ENCODE peak calls at places on chromosomes 1 and 21, in eight cellular contexts. A, M, T, V, X, L, B and P are unnamed samples. For H3K9me3, the result is how much of the 10 kb centered on the place peaks cover.

GRCh38 chr21:36159356-36159921 is 2.8 kb downstream of the DOP1B start:
- DNase-seq in M (no peak), X (no peak), B (no peak), V (no peak), L (no peak), T (no peak), A (no peak), P (peak)

GRCh38 chr1:166121010-166121409 is 45.8 kb downstream of the FAM78B start:
- DNase-seq in T (no peak), L (no peak), V (no peak), M (no peak), X (no peak), A (no peak), B (no peak), P (no peak)

GRCh38 chr1:42746436-42747105 is 6.5 kb upstream of the CLDN19 start:
- DNase-seq in V (no peak), L (peak), T (no peak), M (no peak), X (no peak), B (no peak), A (no peak), P (no peak)

GRCh38 chr1:93976291-93976690 is 67.1 kb upstream of the GCLM start:
- DNase-seq in X (no peak), V (no peak), T (no peak), L (no peak), M (no peak), A (no peak), B (no peak), P (no peak)

GRCh38 chr1:186374313-186375151 is 521 bp downstream of the TPR start:
- DNase-seq in B (no peak), L (no peak), V (peak), T (no peak), X (no peak), A (no peak), M (no peak), P (peak)

GRCh38 chr21:45457161-45457831 is 52.3 kb downstream of the COL18A1 start:
- DNase-seq in M (peak), X (no peak), B (no peak), L (no peak), A (no peak), V (no peak), T (peak), P (no peak)

GRCh38 chr1:180157108-180157507 is 2.4 kb downstream of the QSOX1 start:
- DNase-seq in M (no peak), V (no peak), X (peak), B (no peak), L (no peak), A (no peak), T (no peak), P (no peak)

GRCh38 chr1:36778773-36779172 is 255.5 kb downstream of the GRIK3 start:
- DNase-seq in X (no peak), V (no peak), M (no peak), T (no peak), A (no peak), L (no peak), B (no peak), P (no peak)

GRCh38 chr1:203548917-203549708 is 55.2 kb downstream of the OPTC start:
- DNase-seq in L (no peak), V (no peak), B (peak), X (no peak), M (no peak), A (no peak), T (no peak), P (no peak)

GRCh38 chr1:5980314-5981008 is 11.8 kb downstream of the NPHP4 start:
- DNase-seq in T (peak), A (no peak), B (peak), X (no peak), M (peak), L (no peak), V (no peak), P (no peak)

GRCh38 chr1:150332651-150333290 is 11.4 kb downstream of the PRPF3 start:
- DNase-seq in T (no peak), V (no peak), X (no peak), A (no peak), B (no peak), L (no peak), M (no peak), P (no peak)

GRCh38 chr1:173050865-173051264 is at the start of gene TNFSF18:
- DNase-seq in X (no peak), A (no peak), T (no peak), B (no peak), L (no peak), M (no peak), V (peak), P (no peak)

GRCh38 chr1:180580237-180580636 is 21.5 kb downstream of the OVAAL start:
- DNase-seq in T (no peak), L (no peak), X (no peak), V (peak), M (no peak), A (peak), B (no peak), P (peak)

GRCh38 chr1:6646499-6647148 is 22.0 kb downstream of the THAP3 start:
- DNase-seq in L (no peak), T (no peak), X (no peak), M (no peak), A (no peak), V (peak), B (no peak), P (peak)

GRCh38 chr1:242225770-242226573 is 227.1 kb upstream of the MAP1LC3C start:
- DNase-seq in M (no peak), V (no peak), T (no peak), L (no peak), B (no peak), X (no peak), A (no peak), P (no peak)

GRCh38 chr1:232084584-232085223 is 458.1 kb downstream of the DISC1 start:
- DNase-seq in V (peak), B (peak), A (no peak), X (no peak), T (no peak), M (no peak), L (no peak), P (no peak)

GRCh38 chr21:42414928-42415769 is 11.4 kb downstream of the UBASH3A start:
- DNase-seq in A (no peak), M (peak), L (no peak), B (no peak), V (peak), T (no peak), X (no peak), P (peak)

GRCh38 chr1:211603191-211603701 is 24.3 kb upstream of the SLC30A1 start:
- DNase-seq in B (no peak), A (no peak), V (no peak), M (no peak), X (no peak), L (no peak), T (no peak), P (no peak)

GRCh38 chr1:75423616-75424015 is 187.3 kb downstream of the SLC44A5 start:
- DNase-seq in T (no peak), L (no peak), V (peak), B (no peak), M (no peak), X (no peak), A (no peak), P (no peak)

GRCh38 chr1:176801553-176802020 is 338.6 kb downstream of the PAPPA2 start:
- DNase-seq in B (no peak), L (no peak), M (no peak), T (no peak), X (no peak), A (no peak), V (no peak), P (no peak)

GRCh38 chr1:2820731-2821372 is 19.4 kb upstream of the TTC34 start:
- DNase-seq in L (no peak), X (no peak), T (no peak), B (no peak), A (no peak), V (no peak), M (no peak), P (no peak)

GRCh38 chr1:165152727-165153126 is 203.8 kb downstream of the LMX1A start:
- DNase-seq in A (no peak), M (no peak), V (no peak), B (no peak), X (no peak), T (no peak), L (no peak), P (no peak)

GRCh38 chr21:25139390-25139789 is 467.9 kb downstream of the MRPL39 start:
- DNase-seq in L (no peak), M (no peak), T (no peak), V (no peak), B (no peak), A (no peak), X (no peak), P (no peak)

GRCh38 chr1:10691740-10692125 is 104.7 kb downstream of the CASZ1 start:
- DNase-seq in L (no peak), T (no peak), X (no peak), V (no peak), M (no peak), A (no peak), B (no peak), P (no peak)

GRCh38 chr21:43279578-43279894 is 110.7 kb downstream of the CRYAA start:
- DNase-seq in B (no peak), A (no peak), M (no peak), V (no peak), L (no peak), X (no peak), T (no peak), P (no peak)

GRCh38 chr21:41425954-41426655 is at the start of gene MX1:
- DNase-seq in B (no peak), M (peak), L (peak), X (peak), T (peak), V (peak), A (peak), P (peak)

GRCh38 chr1:170669586-170670332 is 5.8 kb downstream of the PRRX1 start:
- DNase-seq in T (no peak), M (no peak), X (no peak), L (no peak), A (no peak), B (no peak), V (no peak), P (no peak)

GRCh38 chr1:76160225-76160624 is 85.7 kb downstream of the ST6GALNAC3 start:
- DNase-seq in X (no peak), V (no peak), B (no peak), L (no peak), A (no peak), T (no peak), M (no peak), P (no peak)

GRCh38 chr1:67642694-67643093 is 42.3 kb upstream of the GADD45A start:
- DNase-seq in T (no peak), L (no peak), M (no peak), A (no peak), X (no peak), V (peak), B (no peak), P (no peak)

GRCh38 chr1:46394872-46395465 is 852 bp downstream of the FAAH start:
- DNase-seq in L (no peak), B (no peak), V (no peak), M (no peak), A (no peak), T (peak), X (no peak), P (peak)

GRCh38 chr1:241499910-241500309 is 19.6 kb downstream of the FH start:
- DNase-seq in L (no peak), V (peak), A (no peak), B (no peak), T (no peak), M (no peak), X (no peak), P (no peak)

GRCh38 chr1:98107256-98107655 is 186.4 kb upstream of the DPYD start:
- DNase-seq in M (no peak), B (no peak), L (no peak), T (no peak), V (no peak), X (no peak), A (no peak), P (no peak)

GRCh38 chr1:28632560-28632959 is 10.3 kb downstream of the TAF12 start:
- DNase-seq in L (no peak), M (no peak), A (no peak), T (no peak), V (no peak), B (no peak), X (no peak), P (no peak)

GRCh38 chr1:83735525-83735924 is 263.4 kb downstream of the TTLL7 start:
- DNase-seq in V (no peak), B (no peak), X (no peak), T (no peak), A (no peak), M (no peak), L (no peak), P (no peak)

GRCh38 chr1:150789396-150789795 is 18.7 kb downstream of the CTSK start:
- DNase-seq in A (no peak), X (no peak), L (no peak), M (no peak), B (no peak), V (no peak), T (no peak), P (no peak)

GRCh38 chr1:166145496-166145895 is 21.3 kb downstream of the FAM78B start:
- DNase-seq in T (no peak), L (no peak), B (no peak), A (no peak), X (no peak), M (no peak), V (no peak), P (no peak)

GRCh38 chr1:230155021-230155420 is 88.0 kb downstream of the GALNT2 start:
- DNase-seq in T (no peak), V (no peak), L (no peak), X (no peak), B (no peak), A (no peak), M (no peak), P (no peak)

GRCh38 chr21:40254540-40255455 is 387.6 kb downstream of the PCP4 start:
- DNase-seq in L (no peak), X (no peak), B (no peak), V (no peak), M (no peak), A (no peak), T (no peak), P (no peak)

GRCh38 chr1:1573843-1574720 is 581 bp downstream of the SSU72 start:
- DNase-seq in X (no peak), L (no peak), A (no peak), T (peak), B (no peak), M (peak), V (peak), P (no peak)
- TF ChIP-seq POLR2AphosphoS5 in X (no peak), L (peak), A (peak), T (no peak), B (peak), M (no peak), V (no peak), P (no peak)

GRCh38 chr21:23401278-23401677 is 2206.0 kb downstream of the MRPL39 start:
- DNase-seq in V (peak), B (no peak), L (no peak), A (no peak), M (no peak), X (no peak), T (no peak), P (no peak)
- H3K9me3 ChIP-seq in V (under half), B (under half), L (under half), A (under half), M (under half), X (under half), T (under half), P (under half)

DNA sequence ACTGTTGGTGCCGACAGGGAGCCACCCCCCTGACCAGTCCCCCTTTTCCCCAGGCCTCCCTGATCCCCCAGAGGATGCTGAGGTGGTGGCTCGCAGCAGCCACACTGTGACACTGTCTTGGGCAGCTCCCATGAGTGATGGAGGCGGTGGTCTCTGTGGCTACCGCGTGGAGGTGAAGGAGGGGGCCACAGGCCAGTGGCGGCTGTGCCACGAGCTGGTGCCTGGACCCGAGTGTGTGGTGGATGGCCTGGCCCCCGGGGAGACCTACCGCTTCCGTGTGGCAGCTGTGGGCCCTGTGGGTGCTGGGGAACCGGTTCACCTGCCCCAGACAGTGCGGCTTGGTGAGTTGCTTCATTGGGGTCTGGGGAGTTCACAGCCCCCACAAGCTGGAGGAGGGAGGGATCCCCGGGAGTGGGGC is 89.2 kb downstream of the TRIM11 start:
- DNase-seq in M (peak), T (no peak), L (peak), B (no peak), X (no peak), V (no peak), A (no peak), P (no peak)
- TF ChIP-seq POLR2AphosphoS5 in M (no peak), T (no peak), L (no peak), B (no peak), X (no peak), V (no peak), A (no peak), P (no peak)

DNA sequence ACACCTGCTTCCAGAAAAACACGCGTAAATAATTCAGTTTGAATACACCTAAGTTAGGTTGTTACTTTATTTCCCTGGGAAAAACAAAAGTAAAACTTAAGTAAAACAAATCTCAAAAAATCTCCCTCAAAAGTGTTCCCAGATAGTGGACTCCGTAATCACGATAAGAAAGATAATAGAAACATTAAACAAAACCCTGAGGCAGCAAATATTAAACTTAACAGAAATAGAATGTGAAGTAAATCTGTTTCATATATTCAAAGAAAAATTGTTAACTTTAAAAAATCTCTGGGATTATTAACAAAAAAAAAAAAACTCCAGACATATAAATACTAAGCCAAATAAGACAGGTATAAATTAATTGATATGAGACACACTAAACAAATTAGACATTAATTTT is 743.2 kb upstream of the NCAM2 start:
- DNase-seq in T (no peak), V (no peak), M (no peak), X (no peak), L (no peak), B (no peak), A (no peak), P (no peak)
- H3K9me3 ChIP-seq in T (under half), V (under half), M (under half), X (under half), L (under half), B (under half), A (under half), P (under half)

DNA sequence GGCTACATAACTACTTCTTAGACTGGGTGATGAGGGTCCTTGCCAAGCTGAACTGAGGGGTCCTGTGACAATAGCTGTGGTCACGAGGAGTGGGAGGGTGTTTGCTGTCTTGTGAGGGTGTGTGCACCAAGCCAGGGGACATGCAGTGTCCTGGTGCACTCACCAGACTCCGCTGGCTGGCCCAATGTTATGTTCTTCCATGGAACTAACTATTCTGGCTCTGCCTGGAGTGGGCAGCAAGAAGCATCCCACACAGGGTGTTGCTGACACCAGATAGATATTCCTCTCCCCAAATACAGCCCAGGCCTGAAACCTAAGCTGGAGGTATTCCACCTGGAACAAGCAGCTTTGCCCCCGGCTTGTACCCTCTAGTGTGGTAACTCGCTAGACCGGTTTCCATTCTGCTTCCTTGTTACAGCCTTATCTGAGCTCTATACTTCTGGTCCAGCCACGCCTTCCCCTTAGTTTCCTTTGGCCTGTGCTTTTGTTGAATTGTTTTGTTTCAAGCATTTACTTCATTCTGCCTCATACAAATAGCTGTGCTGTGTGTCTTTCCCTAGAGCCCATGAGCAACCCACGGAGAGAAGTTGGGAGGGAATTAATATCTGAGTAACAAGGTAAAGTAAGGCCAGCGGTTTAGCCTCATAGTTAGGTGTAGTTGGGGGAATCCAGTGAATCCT is 14.7 kb upstream of the LY9 start:
- DNase-seq in A (no peak), V (no peak), B (no peak), L (no peak), X (no peak), T (no peak), M (no peak), P (peak)
- TF ChIP-seq POLR2AphosphoS5 in A (no peak), V (no peak), B (no peak), L (no peak), X (no peak), T (no peak), M (no peak), P (peak)

GRCh38 chr1:39647247-39647646 is 7.8 kb upstream of the HEYL start:
- DNase-seq in T (no peak), M (no peak), X (no peak), L (no peak), V (no peak), B (no peak), A (no peak), P (no peak)
- H3K9me3 ChIP-seq in T (under half), M (under half), X (under half), L (under half), V (under half), B (under half), A (under half), P (under half)

GRCh38 chr1:115677570-115677969 is 35.8 kb downstream of the VANGL1 start:
- DNase-seq in M (no peak), V (no peak), L (no peak), A (no peak), T (no peak), B (no peak), X (no peak), P (no peak)

GRCh38 chr1:115678141-115678540 is 36.4 kb downstream of the VANGL1 start:
- DNase-seq in A (no peak), L (no peak), T (no peak), V (no peak), M (no peak), B (no peak), X (no peak), P (no peak)

GRCh38 chr1:115677172-115677542 is 35.4 kb downstream of the VANGL1 start:
- DNase-seq in L (no peak), V (no peak), B (no peak), A (no peak), X (no peak), T (no peak), M (no peak), P (no peak)

GRCh38 chr1:115680730-115681111 is 39.0 kb downstream of the VANGL1 start:
- DNase-seq in M (no peak), T (no peak), L (no peak), V (no peak), B (no peak), A (no peak), X (no peak), P (no peak)

GRCh38 chr1:115679141-115679611 is 37.4 kb downstream of the VANGL1 start:
- DNase-seq in X (no peak), B (no peak), A (no peak), L (no peak), T (peak), V (no peak), M (no peak), P (no peak)
- TF ChIP-seq POLR2AphosphoS5 in X (peak), B (no peak), A (no peak), L (no peak), T (peak), V (no peak), M (no peak), P (no peak)

GRCh38 chr1:9653195-9653782 is 1.8 kb downstream of the PIK3CD start:
- DNase-seq in V (no peak), T (no peak), A (no peak), X (no peak), B (no peak), M (no peak), L (no peak), P (no peak)
- H3K9me3 ChIP-seq in V (under half), T (under half), A (under half), X (under half), B (under half), M (under half), L (under half), P (under half)

DNA sequence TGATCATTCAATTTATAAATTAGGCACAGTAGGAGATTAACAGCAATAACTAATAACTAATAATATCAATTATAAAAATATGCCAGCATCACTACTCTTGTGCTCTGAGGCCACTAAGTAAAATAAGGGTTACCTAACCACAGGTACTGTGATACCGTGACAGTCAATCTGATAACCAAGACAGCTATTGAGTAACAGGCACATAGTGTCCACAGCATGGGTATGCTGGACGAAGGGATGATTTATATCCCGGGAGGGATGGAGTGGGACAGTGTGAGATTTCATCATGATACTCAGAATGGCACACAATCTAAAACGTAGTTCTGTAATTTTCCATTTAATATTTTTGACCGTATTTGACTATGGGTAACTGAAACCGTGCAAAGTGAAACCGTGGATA is 39.4 kb downstream of the CD46 start:
- DNase-seq in X (no peak), M (no peak), L (no peak), T (no peak), V (no peak), A (no peak), B (no peak), P (no peak)
- TF ChIP-seq POLR2AphosphoS5 in X (no peak), M (no peak), L (no peak), T (no peak), V (no peak), A (no peak), B (no peak), P (no peak)